ENCODE peak calls at places on chromosomes 5 and 9, in four cellular contexts. V, J, S and D are unnamed samples.

GRCh38 chr9:122040573-122041242 is 52.4 kb downstream of the TTLL11 start:
- DNase-seq in V (no peak), J (no peak), S (no peak), D (no peak)

GRCh38 chr9:110029422-110029814 is 178.5 kb downstream of the C9orf152 start:
- DNase-seq in V (peak), J (peak), S (no peak), D (no peak)

GRCh38 chr9:69975681-69976080 is 68.0 kb upstream of the MAMDC2 start:
- DNase-seq in V (no peak), J (no peak), S (no peak), D (no peak)

GRCh38 chr9:100474082-100474949 is 1.4 kb downstream of the TMEFF1 start:
- DNase-seq in V (no peak), J (no peak), S (no peak), D (peak)

GRCh38 chr5:123487298-123487697 is 24.7 kb upstream of the CSNK1G3 start:
- DNase-seq in V (no peak), J (no peak), S (no peak), D (no peak)

GRCh38 chr9:84778537-84778936 is 109.0 kb downstream of the NTRK2 start:
- DNase-seq in V (no peak), J (no peak), S (no peak), D (no peak)

GRCh38 chr5:41408676-41409443 is 101.5 kb downstream of the PLCXD3 start:
- DNase-seq in V (no peak), J (no peak), S (no peak), D (no peak)

GRCh38 chr9:134875376-134875775 is 5.2 kb upstream of the FCN2 start:
- DNase-seq in V (no peak), J (no peak), S (no peak), D (no peak)

GRCh38 chr9:69963728-69964127 is 79.9 kb upstream of the MAMDC2 start:
- DNase-seq in V (no peak), J (no peak), S (no peak), D (no peak)

GRCh38 chr5:137753227-137753985 is 757 bp downstream of the HNRNPA0 start:
- DNase-seq in V (no peak), J (no peak), S (no peak), D (peak)

GRCh38 chr5:109328626-109329025 is 81.1 kb downstream of the PJA2 start:
- DNase-seq in V (no peak), J (no peak), S (no peak), D (no peak)

GRCh38 chr9:517993-518392 is 303.3 kb downstream of the DOCK8 start:
- DNase-seq in V (no peak), J (no peak), S (no peak), D (no peak)

GRCh38 chr5:138663009-138663408 is 87.8 kb upstream of the HSPA9 start:
- DNase-seq in V (no peak), J (no peak), S (no peak), D (no peak)

GRCh38 chr9:137956688-137957385 is 79.3 kb downstream of the CACNA1B start:
- DNase-seq in V (peak), J (no peak), S (no peak), D (no peak)

GRCh38 chr5:152113401-152113800 is 188.8 kb upstream of the GLRA1 start:
- DNase-seq in V (no peak), J (no peak), S (no peak), D (no peak)

GRCh38 chr9:136487672-136488071 is 4.8 kb upstream of the SEC16A start:
- DNase-seq in V (no peak), J (no peak), S (no peak), D (no peak)

GRCh38 chr9:72667181-72667580 is 145.8 kb downstream of the TMC1 start:
- DNase-seq in V (no peak), J (no peak), S (no peak), D (no peak)

GRCh38 chr5:15131909-15132308 is 260.3 kb upstream of the ANKH start:
- DNase-seq in V (no peak), J (no peak), S (no peak), D (no peak)

GRCh38 chr5:143398451-143399237 is 4.8 kb downstream of the NR3C1 start:
- DNase-seq in V (no peak), J (peak), S (no peak), D (no peak)

GRCh38 chr9:110895141-110895912 is 142.9 kb downstream of the LPAR1 start:
- DNase-seq in V (no peak), J (no peak), S (no peak), D (no peak)

GRCh38 chr9:79581794-79582193 is 10.0 kb downstream of the TLE4 start:
- DNase-seq in V (peak), J (peak), S (no peak), D (no peak)

GRCh38 chr5:111720333-111720890 is 36.6 kb downstream of the NREP start:
- DNase-seq in V (no peak), J (no peak), S (no peak), D (no peak)

GRCh38 chr5:82513739-82514138 is 235.6 kb upstream of the RPS23 start:
- DNase-seq in V (no peak), J (no peak), S (no peak), D (no peak)

GRCh38 chr5:119529811-119530210 is 77.5 kb downstream of the HSD17B4 start:
- DNase-seq in V (no peak), J (no peak), S (no peak), D (no peak)

GRCh38 chr5:104179057-104179456 is 616.5 kb upstream of the NUDT12 start:
- DNase-seq in V (peak), J (peak), S (peak), D (peak)

GRCh38 chr9:101736723-101737122 is 1.7 kb downstream of the GRIN3A start:
- DNase-seq in V (no peak), J (no peak), S (no peak), D (peak)

GRCh38 chr9:83533296-83533695 is 4.9 kb downstream of the FRMD3 start:
- DNase-seq in V (no peak), J (no peak), S (no peak), D (no peak)

GRCh38 chr5:6419340-6419852 is 29.3 kb upstream of the UBE2QL1 start:
- DNase-seq in V (peak), J (no peak), S (no peak), D (no peak)

GRCh38 chr9:131813116-131813515 is 73.2 kb upstream of the RAPGEF1 start:
- DNase-seq in V (no peak), J (no peak), S (no peak), D (no peak)

GRCh38 chr5:59874675-59875074 is 18.9 kb downstream of the PDE4D start:
- DNase-seq in V (no peak), J (no peak), S (no peak), D (no peak)

GRCh38 chr9:114499528-114499927 is 5.7 kb downstream of the WHRN start:
- DNase-seq in V (no peak), J (no peak), S (no peak), D (no peak)

GRCh38 chr5:56070795-56071539 is 76.2 kb upstream of the IL6ST start:
- DNase-seq in V (no peak), J (peak), S (no peak), D (no peak)

GRCh38 chr5:1110930-1111726 is 735 bp downstream of the SLC12A7 start:
- DNase-seq in V (peak), J (no peak), S (no peak), D (peak)

GRCh38 chr5:172452398-172453205 is 1.7 kb downstream of the SH3PXD2B start:
- DNase-seq in V (peak), J (no peak), S (no peak), D (no peak)

GRCh38 chr5:3304346-3304745 is 291.3 kb upstream of the IRX1 start:
- DNase-seq in V (no peak), J (no peak), S (no peak), D (no peak)

DNA sequence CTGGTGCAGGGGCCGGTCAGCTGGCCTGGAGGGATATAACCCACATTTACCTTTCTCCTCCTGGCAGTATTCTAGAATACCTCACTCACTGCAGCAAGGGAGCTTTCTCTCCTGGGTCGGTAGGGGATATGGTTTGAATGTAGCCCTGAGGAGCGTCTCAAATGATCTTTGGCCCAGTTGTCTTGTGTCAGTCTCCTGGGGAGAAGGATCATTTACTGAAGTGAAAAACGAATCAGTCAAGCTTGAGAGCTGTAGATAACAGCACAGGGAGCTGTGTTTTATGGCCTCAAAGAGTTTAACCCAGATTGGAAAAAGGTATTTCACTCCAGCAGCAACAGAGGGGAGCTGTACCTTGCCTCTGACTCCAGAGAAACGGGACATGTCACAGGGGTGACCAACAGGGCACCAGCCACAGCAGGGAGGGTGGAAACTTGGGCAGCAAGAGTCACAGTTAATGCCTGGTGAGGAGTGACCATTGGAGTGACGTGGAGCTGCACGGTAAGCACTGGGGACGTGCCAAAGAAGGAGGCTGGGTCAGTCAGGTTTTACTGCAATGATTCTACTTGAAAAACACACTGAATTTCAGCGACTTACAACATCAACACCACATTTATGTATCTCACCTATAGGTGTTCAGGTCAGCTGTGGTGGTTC is 29.8 kb upstream of the ZFR start:
- DNase-seq in V (no peak), J (no peak), S (no peak), D (peak)
- TF ChIP-seq BHLHE40 in V (no peak), J (no peak), S (no peak), D (no peak)

DNA sequence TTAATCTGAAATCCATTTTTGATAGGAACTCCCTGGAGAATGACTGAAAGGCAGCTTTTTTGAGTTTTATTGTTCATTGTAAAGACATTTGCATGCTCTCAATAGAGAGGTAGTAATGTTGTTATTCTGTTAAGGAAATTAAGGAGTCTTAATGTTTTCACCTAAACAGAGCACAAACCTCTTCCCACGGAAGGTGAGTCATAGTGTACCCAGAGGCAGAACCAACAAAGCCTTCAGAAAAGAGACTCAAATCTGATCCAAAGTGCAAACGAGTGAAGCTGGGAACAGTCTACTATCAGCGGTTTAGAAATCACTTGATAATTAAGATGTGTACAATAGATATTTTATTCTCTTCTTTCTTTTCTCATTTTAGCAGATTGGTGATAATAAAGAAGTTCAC is 470.5 kb downstream of the PLK2 start:
- DNase-seq in V (peak), J (no peak), S (no peak), D (no peak)
- TF ChIP-seq BHLHE40 in V (no peak), J (no peak), S (no peak), D (no peak)

GRCh38 chr5:31995011-31995410 is 179.1 kb downstream of the GOLPH3 start:
- DNase-seq in V (no peak), J (no peak), S (peak), D (no peak)

GRCh38 chr5:31995714-31996113 is 178.4 kb downstream of the GOLPH3 start:
- DNase-seq in V (no peak), J (no peak), S (no peak), D (no peak)

GRCh38 chr5:31992377-31992776 is 181.7 kb downstream of the GOLPH3 start:
- DNase-seq in V (no peak), J (no peak), S (no peak), D (no peak)

GRCh38 chr5:31990701-31991110 is 183.4 kb downstream of the GOLPH3 start:
- DNase-seq in V (peak), J (no peak), S (no peak), D (no peak)

DNA sequence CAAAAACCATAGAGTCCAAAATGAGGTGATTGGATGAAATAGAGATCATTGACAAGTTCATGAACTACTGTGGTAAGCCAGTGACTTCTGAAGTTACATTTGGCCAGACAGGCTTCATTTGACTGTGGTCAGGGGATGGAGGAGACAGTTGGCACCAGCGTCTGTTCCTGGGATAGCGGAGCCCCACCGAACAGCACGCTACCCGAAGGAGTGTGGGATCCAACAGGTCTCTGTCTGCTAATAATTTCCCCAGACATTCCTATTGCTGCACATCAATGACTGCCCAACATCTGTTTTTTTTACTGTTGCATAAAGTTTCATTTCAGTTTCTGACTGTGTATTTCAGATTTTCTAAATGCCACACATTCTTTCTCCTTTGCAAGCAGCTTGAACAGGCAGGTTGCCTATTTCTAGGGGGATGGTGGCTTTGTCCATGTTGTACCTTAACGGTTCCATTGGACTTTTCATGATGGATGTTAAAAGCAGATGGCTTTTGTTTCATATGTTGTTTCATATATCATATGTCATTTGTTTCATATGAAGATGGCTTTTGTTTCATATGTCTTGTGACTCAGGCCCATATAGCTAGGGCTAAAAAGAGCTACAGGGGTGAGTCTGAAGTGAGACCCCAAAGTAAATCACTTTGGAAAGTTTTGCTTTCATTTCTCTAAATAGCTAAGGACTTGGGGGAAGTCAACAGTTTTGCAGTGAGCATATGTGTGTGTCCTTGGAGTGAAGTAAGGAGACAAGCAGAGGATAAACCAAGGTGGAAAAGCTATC is 180.7 kb downstream of the GOLPH3 start:
- DNase-seq in V (no peak), J (no peak), S (no peak), D (no peak)
- TF ChIP-seq BHLHE40 in V (no peak), J (no peak), S (no peak), D (no peak)

GRCh38 chr9:3903273-3903672 is 377.5 kb upstream of the RFX3 start:
- DNase-seq in V (no peak), J (peak), S (no peak), D (no peak)
- TF ChIP-seq BHLHE40 in V (no peak), J (no peak), S (no peak), D (no peak)

GRCh38 chr9:87070331-87070730 is 123.0 kb upstream of the GAS1 start:
- DNase-seq in V (no peak), J (no peak), S (no peak), D (no peak)

GRCh38 chr9:87065981-87066380 is 118.7 kb upstream of the GAS1 start:
- DNase-seq in V (no peak), J (no peak), S (no peak), D (no peak)

GRCh38 chr9:87068177-87068845 is 121.0 kb upstream of the GAS1 start:
- DNase-seq in V (no peak), J (no peak), S (no peak), D (no peak)

GRCh38 chr9:87069690-87070089 is 122.4 kb upstream of the GAS1 start:
- DNase-seq in V (no peak), J (no peak), S (no peak), D (no peak)

DNA sequence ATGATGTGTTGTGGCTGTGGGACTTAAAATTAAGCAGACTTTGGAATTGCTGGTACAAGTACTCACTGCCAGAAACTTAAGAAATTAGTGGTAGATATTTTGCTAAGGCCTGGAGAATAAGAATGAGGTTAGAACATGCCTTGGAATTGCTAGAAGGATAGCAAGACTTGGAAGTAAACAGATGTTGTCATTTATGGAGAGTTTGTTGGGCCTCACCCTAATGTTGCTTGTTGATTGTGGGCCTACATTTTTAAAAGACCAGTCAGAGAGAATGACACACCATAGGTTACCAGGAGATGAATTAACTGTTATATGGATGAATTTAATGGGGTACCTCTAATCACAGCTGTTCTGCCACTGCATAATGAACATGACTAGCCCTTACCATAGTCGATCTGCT is 120.1 kb upstream of the GAS1 start:
- DNase-seq in V (no peak), J (no peak), S (no peak), D (no peak)
- TF ChIP-seq BHLHE40 in V (no peak), J (no peak), S (no peak), D (no peak)